ENCODE peak calls at places on chromosomes 3 and 15, in four cellular contexts. H is body of pancreas; L is CD8-positive, alpha-beta memory T cell; O is A673. U is an unnamed sample. For H3K36me3, the result is how much of the 10 kb centered on the place peaks cover.

GRCh38 chr3:107065094-107065861 is 312.0 kb upstream of the CCDC54 start:
- DNase-seq in H (no peak), L (peak), O (peak), U (no peak)

GRCh38 chr3:185595520-185595919 is 9.4 kb downstream of the SENP2 start:
- DNase-seq in H (no peak), L (no peak), O (no peak), U (no peak)

GRCh38 chr15:63421433-63421832 is 39.8 kb upstream of the CA12 start:
- DNase-seq in H (no peak), L (no peak), O (no peak), U (no peak)

GRCh38 chr15:40128746-40129660 is 20.3 kb upstream of the BMF start:
- DNase-seq in H (no peak), L (no peak), O (no peak), U (no peak)

GRCh38 chr3:126621171-126621570 is 33.8 kb downstream of the TXNRD3 start:
- DNase-seq in H (no peak), L (no peak), O (peak), U (no peak)

GRCh38 chr15:74497584-74497983 is 36.6 kb upstream of the UBL7 start:
- DNase-seq in H (no peak), L (no peak), O (peak), U (peak)

GRCh38 chr3:144816366-144816765 is 844.7 kb downstream of the DIPK2A start:
- DNase-seq in H (no peak), L (no peak), O (no peak), U (no peak)

GRCh38 chr15:56207711-56208110 is 36.0 kb downstream of the RFX7 start:
- DNase-seq in H (no peak), L (peak), O (no peak), U (no peak)

GRCh38 chr3:111035316-111035715 is 36.3 kb upstream of the NECTIN3 start:
- DNase-seq in H (no peak), L (no peak), O (no peak), U (no peak)

GRCh38 chr3:173644086-173645082 is 246.8 kb downstream of the NLGN1 start:
- DNase-seq in H (no peak), L (no peak), O (no peak), U (no peak)

GRCh38 chr3:94735354-94735753 is 672.5 kb downstream of the NSUN3 start:
- DNase-seq in H (no peak), L (no peak), O (no peak), U (no peak)

GRCh38 chr3:161171639-161172552 is 49.2 kb upstream of the NMD3 start:
- DNase-seq in H (no peak), L (no peak), O (no peak), U (no peak)

GRCh38 chr3:54891540-54891897 is 36.3 kb downstream of the LRTM1 start:
- DNase-seq in H (peak), L (no peak), O (peak), U (peak)

GRCh38 chr15:74242296-74242929 is 6.3 kb downstream of the CCDC33 start:
- DNase-seq in H (peak), L (no peak), O (no peak), U (no peak)

GRCh38 chr15:78933187-78934062 is 11.4 kb downstream of the CTSH start:
- DNase-seq in H (no peak), L (no peak), O (no peak), U (no peak)

GRCh38 chr3:155560594-155560993 is 184.3 kb downstream of the PLCH1 start:
- DNase-seq in H (no peak), L (no peak), O (no peak), U (no peak)

GRCh38 chr3:11509175-11510000 is 134.3 kb downstream of the VGLL4 start:
- DNase-seq in H (peak), L (no peak), O (peak), U (peak)

GRCh38 chr15:93072440-93073394 is 16.3 kb downstream of the RGMA start:
- DNase-seq in H (peak), L (no peak), O (peak), U (peak)

GRCh38 chr15:69893863-69894262 is 203.9 kb downstream of the TLE3 start:
- DNase-seq in H (no peak), L (no peak), O (peak), U (no peak)

GRCh38 chr15:20644896-20645295 is 103.3 kb upstream of the GOLGA6L6 start:
- DNase-seq in H (no peak), L (no peak), O (no peak), U (no peak)

GRCh38 chr15:80633235-80633634 is 61.9 kb upstream of the ABHD17C start:
- DNase-seq in H (no peak), L (no peak), O (no peak), U (no peak)

GRCh38 chr3:41115069-41115468 is 84.2 kb upstream of the CTNNB1 start:
- DNase-seq in H (no peak), L (no peak), O (no peak), U (no peak)

GRCh38 chr3:41116851-41117250 is 82.5 kb upstream of the CTNNB1 start:
- DNase-seq in H (no peak), L (no peak), O (no peak), U (no peak)

GRCh38 chr3:41120461-41120860 is 78.8 kb upstream of the CTNNB1 start:
- DNase-seq in H (peak), L (no peak), O (no peak), U (no peak)

GRCh38 chr3:41118461-41119385 is 80.6 kb upstream of the CTNNB1 start:
- DNase-seq in H (no peak), L (no peak), O (no peak), U (peak)

GRCh38 chr3:41117398-41117870 is 81.9 kb upstream of the CTNNB1 start:
- DNase-seq in H (peak), L (peak), O (peak), U (peak)
- H3K27ac ChIP-seq in H (no peak), L (peak), O (no peak), U (peak)

GRCh38 chr3:47854267-47854666 is 51.3 kb downstream of the DHX30 start:
- DNase-seq in H (no peak), L (no peak), O (no peak), U (no peak)
- H3K36me3 ChIP-seq in H (under half), L (under half), O (under half), U (under half)

GRCh38 chr3:150333482-150333881 is 74.6 kb upstream of the TSC22D2 start:
- DNase-seq in H (no peak), L (no peak), O (no peak), U (no peak)

GRCh38 chr3:150334974-150335373 is 73.1 kb upstream of the TSC22D2 start:
- DNase-seq in H (no peak), L (no peak), O (no peak), U (no peak)

GRCh38 chr3:150330872-150331271 is 77.2 kb upstream of the TSC22D2 start:
- DNase-seq in H (no peak), L (no peak), O (no peak), U (no peak)

GRCh38 chr3:150331978-150332568 is 76.0 kb upstream of the TSC22D2 start:
- DNase-seq in H (no peak), L (no peak), O (no peak), U (no peak)

DNA sequence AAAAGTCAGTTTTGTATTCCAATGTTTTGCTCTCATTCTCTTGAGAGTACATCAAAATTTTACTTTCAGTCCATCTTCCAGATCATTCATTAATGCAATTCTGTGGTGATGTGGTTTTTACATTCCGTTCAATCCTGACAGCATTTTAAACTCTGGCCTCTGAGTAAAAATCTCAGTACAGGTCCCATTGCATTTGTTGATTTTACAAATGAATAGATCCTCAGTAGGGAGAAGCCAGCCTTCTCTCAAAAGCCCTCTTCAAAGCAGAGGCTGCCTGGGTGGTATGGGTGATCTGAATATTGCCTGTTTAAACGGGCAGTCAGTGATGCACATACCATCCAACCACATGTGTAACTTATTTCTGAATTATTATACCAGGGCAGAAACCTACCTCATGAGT is 72.5 kb upstream of the TSC22D2 start:
- DNase-seq in H (no peak), L (no peak), O (no peak), U (no peak)
- H3K27ac ChIP-seq in H (no peak), L (no peak), O (no peak), U (no peak)

GRCh38 chr3:8539419-8539818 is 37.8 kb downstream of the LMCD1 start:
- DNase-seq in H (no peak), L (no peak), O (no peak), U (no peak)
- H3K36me3 ChIP-seq in H (under half), L (under half), O (under half), U (under half)

DNA sequence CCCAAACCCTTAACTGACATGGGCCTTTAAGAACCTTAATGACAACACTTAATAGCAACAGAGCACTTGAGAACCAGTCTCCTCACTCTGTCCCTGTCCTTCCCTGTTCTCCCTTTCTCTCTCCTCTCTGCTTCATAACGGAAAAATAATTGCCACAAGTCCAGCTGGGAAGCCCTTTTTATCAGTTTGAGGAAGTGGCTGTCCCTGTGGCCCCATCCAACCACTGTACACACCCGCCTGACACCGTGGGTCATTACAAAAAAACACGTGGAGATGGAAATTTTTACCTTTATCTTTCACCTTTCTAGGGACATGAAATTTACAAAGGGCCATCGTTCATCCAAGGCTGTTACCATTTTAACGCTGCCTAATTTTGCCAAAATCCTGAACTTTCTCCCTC is 49.9 kb downstream of the PGPEP1L start:
- DNase-seq in H (no peak), L (no peak), O (no peak), U (no peak)
- H3K27ac ChIP-seq in H (no peak), L (no peak), O (no peak), U (no peak)

GRCh38 chr3:183781246-183781645 is 44.1 kb downstream of the MAP6D1 start:
- DNase-seq in H (no peak), L (no peak), O (no peak), U (no peak)
- H3K36me3 ChIP-seq in H (under half), L (under half), O (half or more), U (under half)